ENCODE peak calls at places on chromosome 6, in seven cellular contexts. X, T, E, Y, P, O and Z are unnamed samples.

GRCh38 chr6:81446509-81446908 is 306.0 kb downstream of the TENT5A start:
- DNase-seq in Y (no peak), P (no peak), T (no peak), E (no peak), X (no peak), O (no peak), Z (no peak)

GRCh38 chr6:16747232-16748027 is 13.8 kb downstream of the ATXN1 start:
- DNase-seq in T (peak; percentile 16), Y (no peak), E (no peak), X (peak; percentile 73), O (no peak), P (no peak), Z (peak; percentile 83)

GRCh38 chr6:148192310-148192709 is 150.3 kb upstream of the SASH1 start:
- DNase-seq in P (peak; percentile 5), O (no peak), X (peak; percentile 68), T (peak; percentile 14), Y (no peak), E (no peak), Z (peak; percentile 89)

GRCh38 chr6:46302176-46302575 is 131.4 kb upstream of the ENPP5 start:
- DNase-seq in T (no peak), Y (no peak), E (no peak), X (no peak), O (no peak), P (no peak), Z (no peak)

GRCh38 chr6:49764571-49765236 is 20.5 kb upstream of the CRISP3 start:
- DNase-seq in Y (no peak), T (no peak), E (no peak), O (no peak), P (no peak), X (no peak), Z (no peak)

GRCh38 chr6:131819507-131820228 is 11.8 kb downstream of the ENPP1 start:
- DNase-seq in E (no peak), X (peak; percentile 61), T (peak; percentile 51), Y (no peak), O (no peak), P (no peak), Z (no peak)

GRCh38 chr6:45477278-45477677 is 99.5 kb upstream of the SUPT3H start:
- DNase-seq in O (no peak), P (no peak), E (no peak), T (no peak), X (no peak), Y (no peak), Z (no peak)

GRCh38 chr6:43243649-43244321 is 504 bp downstream of the TTBK1 start:
- DNase-seq in Y (no peak), E (peak; percentile 17), X (no peak), P (no peak), O (no peak), T (no peak), Z (no peak)

GRCh38 chr6:131960371-131961133 is 9.4 kb upstream of the CCN2 start:
- DNase-seq in E (no peak), X (peak; percentile 65), T (no peak), Y (no peak), O (no peak), P (no peak), Z (peak; percentile 49)

GRCh38 chr6:85127179-85127498 is 322.7 kb upstream of the NT5E start:
- DNase-seq in T (no peak), O (no peak), Y (no peak), E (no peak), X (no peak), P (no peak), Z (no peak)

GRCh38 chr6:157443066-157443800 is 62.2 kb downstream of the ZDHHC14 start:
- DNase-seq in P (no peak), E (no peak), Y (no peak), O (no peak), T (no peak), X (peak; percentile 38), Z (peak; percentile 47)

GRCh38 chr6:104940881-104941693 is 15.8 kb upstream of the LIN28B start:
- DNase-seq in Y (peak; percentile 77), O (no peak), X (peak; percentile 45), P (no peak), E (no peak), T (no peak), Z (peak; percentile 76)

GRCh38 chr6:72218125-72218524 is 331.8 kb downstream of the RIMS1 start:
- DNase-seq in E (peak; percentile 18), O (no peak), P (peak; percentile 4), T (peak; percentile 49), Y (no peak), X (peak; percentile 34), Z (peak; percentile 4)

GRCh38 chr6:78619016-78619415 is 248.3 kb upstream of the IRAK1BP1 start:
- DNase-seq in P (no peak), E (no peak), Y (no peak), T (no peak), O (no peak), X (no peak), Z (no peak)

GRCh38 chr6:132659082-132659481 is at the start of gene TAAR1:
- DNase-seq in P (no peak), T (no peak), O (no peak), E (no peak), X (no peak), Y (no peak), Z (no peak)

GRCh38 chr6:139943391-139943790 is 568.9 kb upstream of the CITED2 start:
- DNase-seq in X (peak; percentile 90), Y (no peak), P (peak; percentile 87), T (peak; percentile 28), O (no peak), E (no peak), Z (peak; percentile 92)

GRCh38 chr6:108951351-108951953 is 103.2 kb downstream of the ARMC2 start:
- DNase-seq in E (no peak), T (no peak), X (peak; percentile 71), Y (no peak), P (no peak), O (no peak), Z (peak; percentile 68)

GRCh38 chr6:116057766-116058165 is 2.9 kb downstream of the FRK start:
- DNase-seq in O (no peak), Y (no peak), E (no peak), P (no peak), X (no peak), T (no peak), Z (no peak)

GRCh38 chr6:116064626-116065025 is 3.9 kb upstream of the FRK start:
- DNase-seq in E (no peak), T (no peak), Y (no peak), P (no peak), X (peak; percentile 44), O (no peak), Z (no peak)

GRCh38 chr6:116059713-116060571 is 749 bp downstream of the FRK start:
- DNase-seq in P (peak; percentile 44), E (peak; percentile 24), Y (no peak), T (peak; percentile 54), X (peak; percentile 43), O (no peak), Z (no peak)

GRCh38 chr6:116062496-116062895 is 1.8 kb upstream of the FRK start:
- DNase-seq in T (no peak), P (no peak), E (no peak), O (no peak), X (no peak), Y (no peak), Z (no peak)

GRCh38 chr6:116060572-116061283 is at the start of gene FRK:
- DNase-seq in O (no peak), T (peak; percentile 89), P (peak; percentile 61), E (peak; percentile 63), Y (no peak), X (peak; percentile 71), Z (peak; percentile 45)
- TF ChIP-seq CTCF in O (peak; percentile 61), T (peak; percentile 62), P (no peak), E (peak; percentile 33), Y (no peak), X (peak; percentile 32), Z (peak; percentile 31)

GRCh38 chr6:27891300-27891913 is 20.8 kb downstream of the OR2B2 start:
- DNase-seq in P (no peak), O (no peak), E (no peak), T (no peak), Y (no peak), X (no peak), Z (no peak)
- H3K4me3 ChIP-seq in P (peak overlapping the region; percentile 73), O (peak overlapping the region; percentile 55), E (no peak overlapping the region), T (no peak overlapping the region), Y (peak overlapping the region; percentile 45), X (peak overlapping the region; percentile 81), Z (peak overlapping the region; percentile 55)

DNA sequence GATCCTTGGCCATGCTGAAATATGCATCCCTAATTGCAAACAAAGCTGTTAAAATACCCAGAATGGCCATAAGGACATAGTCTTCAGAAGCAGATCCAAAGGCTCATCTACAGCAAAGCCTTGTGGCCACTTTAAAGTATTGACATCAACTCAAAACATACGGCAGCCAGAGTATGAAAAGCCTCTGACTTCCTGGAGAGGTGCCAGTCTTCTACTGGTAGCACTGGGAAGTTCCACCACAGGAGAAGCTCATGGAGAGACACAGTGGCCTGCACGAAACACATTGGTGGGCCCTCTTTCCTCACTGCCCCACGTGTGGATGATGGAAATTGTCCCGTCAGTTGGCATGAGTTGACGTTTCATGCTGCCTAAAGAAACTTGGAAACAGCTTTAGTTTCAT is 202.6 kb upstream of the HEY2 start:
- DNase-seq in O (no peak), X (peak; percentile 13), Y (no peak), T (peak; percentile 12), P (no peak), E (no peak), Z (peak; percentile 17)
- TF ChIP-seq CTCF in O (no peak), X (peak; percentile 7), Y (no peak), T (peak; percentile 18), P (no peak), E (no peak), Z (no peak)

GRCh38 chr6:88077305-88077704 is 29.7 kb downstream of the SPACA1 start:
- DNase-seq in X (no peak), O (no peak), Y (no peak), P (no peak), E (no peak), T (no peak), Z (no peak)

GRCh38 chr6:88072462-88072861 is 24.8 kb downstream of the SPACA1 start:
- DNase-seq in X (no peak), Y (no peak), P (no peak), O (no peak), T (no peak), E (no peak), Z (no peak)

DNA sequence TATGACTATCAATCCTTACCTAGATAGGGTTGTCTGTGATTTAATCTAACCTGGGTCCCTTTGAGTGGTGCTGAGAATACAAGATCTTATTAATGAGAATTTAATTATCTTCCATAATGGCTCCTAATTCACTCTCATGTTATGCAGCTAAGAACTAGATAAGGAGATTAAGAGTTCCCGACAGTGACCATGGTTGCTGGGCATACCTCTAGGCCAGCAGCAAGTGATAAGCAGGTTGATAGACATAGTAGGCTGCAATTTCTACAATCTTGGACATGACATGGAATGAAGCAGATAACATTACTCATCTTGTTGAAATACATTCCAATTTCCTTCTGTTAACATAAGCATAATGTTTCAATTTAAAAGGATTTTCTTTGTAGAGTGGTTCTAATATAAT is 27.1 kb downstream of the SPACA1 start:
- DNase-seq in X (no peak), E (no peak), Y (no peak), T (no peak), O (no peak), P (no peak), Z (no peak)
- H3K4me3 ChIP-seq in X (no peak overlapping the region), E (no peak overlapping the region), Y (no peak overlapping the region), T (no peak overlapping the region), O (no peak overlapping the region), P (no peak overlapping the region), Z (no peak overlapping the region)